ENCODE peak calls at places on chromosome X, in four cellular contexts. One of them, this sample, is unnamed.

GRCh38 chrX:40297949-40298539 is 200.3 kb upstream of the BCOR start:
- DNase-seq in GM12878: no peak
- DNase-seq in HepG2: no peak
- DNase-seq in K562: no peak
- DNase-seq in this sample: no peak

GRCh38 chrX:124239911-124240310 is 92.5 kb upstream of the TEX13D start:
- DNase-seq in GM12878: peak
- DNase-seq in K562: no peak
- DNase-seq in HepG2: no peak
- DNase-seq in this sample: no peak

GRCh38 chrX:42025861-42026260 is 102.5 kb upstream of the CASK start:
- DNase-seq in HepG2: no peak
- DNase-seq in K562: no peak
- DNase-seq in GM12878: no peak
- DNase-seq in this sample: no peak

GRCh38 chrX:102745513-102746133 is 25.1 kb downstream of the GPRASP3 start:
- DNase-seq in GM12878: no peak
- DNase-seq in K562: no peak
- DNase-seq in HepG2: no peak
- DNase-seq in this sample: peak

GRCh38 chrX:118212817-118213183 is 96.2 kb upstream of the KLHL13 start:
- DNase-seq in GM12878: peak
- DNase-seq in K562: no peak
- DNase-seq in HepG2: no peak
- DNase-seq in this sample: no peak

GRCh38 chrX:110795645-110796510 is at the start of gene CHRDL1:
- DNase-seq in K562: no peak
- DNase-seq in HepG2: no peak
- DNase-seq in GM12878: no peak
- DNase-seq in this sample: peak

GRCh38 chrX:43655151-43655676 is 885 bp upstream of the MAOA start:
- DNase-seq in GM12878: no peak
- DNase-seq in HepG2: no peak
- DNase-seq in K562: no peak
- DNase-seq in this sample: peak

GRCh38 chrX:16589211-16589610 is 60.7 kb upstream of the S100G start:
- DNase-seq in HepG2: no peak
- DNase-seq in GM12878: no peak
- DNase-seq in K562: no peak
- DNase-seq in this sample: no peak

GRCh38 chrX:40085086-40085551 is 12.6 kb downstream of the BCOR start:
- DNase-seq in K562: no peak
- DNase-seq in HepG2: no peak
- DNase-seq in GM12878: no peak
- DNase-seq in this sample: no peak

GRCh38 chrX:10288400-10288799 is 131.6 kb downstream of the CLCN4 start:
- DNase-seq in K562: no peak
- DNase-seq in HepG2: no peak
- DNase-seq in GM12878: no peak
- DNase-seq in this sample: no peak

GRCh38 chrX:118370921-118371624 is 25.2 kb downstream of the WDR44 start:
- DNase-seq in GM12878: no peak
- DNase-seq in K562: no peak
- DNase-seq in HepG2: peak
- DNase-seq in this sample: no peak

GRCh38 chrX:15469613-15470012 is 23.5 kb downstream of the PIR start:
- DNase-seq in GM12878: no peak
- DNase-seq in HepG2: no peak
- DNase-seq in K562: no peak
- DNase-seq in this sample: no peak

GRCh38 chrX:12843668-12844279 is 23.1 kb upstream of the TLR7 start:
- DNase-seq in HepG2: peak
- DNase-seq in K562: no peak
- DNase-seq in GM12878: peak
- DNase-seq in this sample: no peak

GRCh38 chrX:49838374-49838773 is 9.3 kb downstream of the PAGE4 start:
- DNase-seq in GM12878: no peak
- DNase-seq in K562: peak
- DNase-seq in HepG2: peak
- DNase-seq in this sample: peak

GRCh38 chrX:115689931-115690330 is 129.0 kb downstream of the PLS3 start:
- DNase-seq in HepG2: no peak
- DNase-seq in K562: no peak
- DNase-seq in GM12878: no peak
- DNase-seq in this sample: no peak

GRCh38 chrX:108199691-108200090 is 108.1 kb downstream of the ATG4A start:
- DNase-seq in K562: peak
- DNase-seq in GM12878: no peak
- DNase-seq in HepG2: peak
- DNase-seq in this sample: peak

GRCh38 chrX:151543706-151544105 is 19.8 kb upstream of the PASD1 start:
- DNase-seq in GM12878: no peak
- DNase-seq in K562: no peak
- DNase-seq in HepG2: peak
- DNase-seq in this sample: no peak

GRCh38 chrX:132956421-132957210 is 1.8 kb downstream of the HS6ST2 start:
- DNase-seq in HepG2: no peak
- DNase-seq in GM12878: no peak
- DNase-seq in K562: no peak
- DNase-seq in this sample: peak

GRCh38 chrX:41265615-41266014 is 68.3 kb upstream of the DDX3X start:
- DNase-seq in K562: no peak
- DNase-seq in GM12878: no peak
- DNase-seq in HepG2: no peak
- DNase-seq in this sample: no peak

GRCh38 chrX:151393514-151393913 is 3.5 kb upstream of the VMA21 start:
- DNase-seq in HepG2: no peak
- DNase-seq in K562: no peak
- DNase-seq in GM12878: no peak
- DNase-seq in this sample: no peak

GRCh38 chrX:5236749-5237148 is 991.9 kb downstream of the NLGN4X start:
- DNase-seq in K562: no peak
- DNase-seq in HepG2: no peak
- DNase-seq in GM12878: no peak
- DNase-seq in this sample: no peak

GRCh38 chrX:137052641-137053235 is 18.9 kb upstream of the GPR101 start:
- DNase-seq in GM12878: no peak
- DNase-seq in HepG2: no peak
- DNase-seq in K562: no peak
- DNase-seq in this sample: peak

GRCh38 chrX:51737062-51737461 is 6.2 kb upstream of the GSPT2 start:
- DNase-seq in GM12878: no peak
- DNase-seq in K562: no peak
- DNase-seq in HepG2: no peak
- DNase-seq in this sample: no peak

GRCh38 chrX:121987163-121987562 is 939.8 kb downstream of the GLUD2 start:
- DNase-seq in K562: no peak
- DNase-seq in GM12878: no peak
- DNase-seq in HepG2: no peak
- DNase-seq in this sample: peak

GRCh38 chrX:79270401-79270800 is 96.7 kb downstream of the ITM2A start:
- DNase-seq in K562: no peak
- DNase-seq in GM12878: peak
- DNase-seq in HepG2: no peak
- DNase-seq in this sample: no peak
- TF ChIP-seq FOXM1 in K562: no peak
- TF ChIP-seq FOXM1 in GM12878: peak
- TF ChIP-seq FOXM1 in HepG2: no peak
- TF ChIP-seq FOXM1 in this sample: no peak

GRCh38 chrX:9282325-9282724 is 182.5 kb upstream of the TBL1X start:
- DNase-seq in GM12878: no peak
- DNase-seq in HepG2: no peak
- DNase-seq in K562: no peak
- DNase-seq in this sample: no peak
- TF ChIP-seq SIN3A in GM12878: no peak
- TF ChIP-seq SIN3A in HepG2: no peak
- TF ChIP-seq SIN3A in K562: no peak
- TF ChIP-seq SIN3A in this sample: no peak

DNA sequence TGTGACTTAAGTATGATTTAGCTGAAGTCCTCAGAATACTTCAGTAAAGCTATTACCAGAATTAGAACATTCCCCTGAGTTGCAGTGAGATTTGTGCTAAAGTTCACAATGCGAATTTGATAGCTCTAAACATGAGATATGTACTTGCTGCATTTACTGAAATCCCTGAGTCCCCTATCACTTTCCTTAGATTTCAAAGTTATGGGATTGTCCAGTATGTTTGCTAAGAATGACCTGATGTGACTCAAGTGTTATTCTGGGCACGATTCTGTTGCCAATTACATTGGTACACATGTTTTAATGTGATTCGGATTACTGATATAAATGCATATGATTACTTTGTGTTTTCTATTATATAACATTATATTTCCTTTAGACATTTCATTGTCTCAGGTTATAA is 91.3 kb upstream of the AMOT start:
- DNase-seq in HepG2: no peak
- DNase-seq in GM12878: no peak
- DNase-seq in K562: no peak
- DNase-seq in this sample: no peak
- TF ChIP-seq FOXM1 in HepG2: no peak
- TF ChIP-seq FOXM1 in GM12878: no peak
- TF ChIP-seq FOXM1 in K562: no peak
- TF ChIP-seq FOXM1 in this sample: no peak

GRCh38 chrX:20211261-20211786 is 55.4 kb downstream of the RPS6KA3 start:
- DNase-seq in K562: no peak
- DNase-seq in HepG2: peak
- DNase-seq in GM12878: no peak
- DNase-seq in this sample: no peak
- TF ChIP-seq SIN3A in K562: no peak
- TF ChIP-seq SIN3A in HepG2: no peak
- TF ChIP-seq SIN3A in GM12878: no peak
- TF ChIP-seq SIN3A in this sample: no peak

GRCh38 chrX:129875669-129876068 is 30.3 kb upstream of the UTP14A start:
- DNase-seq in K562: no peak
- DNase-seq in HepG2: no peak
- DNase-seq in GM12878: no peak
- DNase-seq in this sample: no peak
- TF ChIP-seq FOXM1 in K562: no peak
- TF ChIP-seq FOXM1 in HepG2: no peak
- TF ChIP-seq FOXM1 in GM12878: no peak
- TF ChIP-seq FOXM1 in this sample: no peak

GRCh38 chrX:152638443-152638904 is 779 bp downstream of the GABRQ start:
- DNase-seq in HepG2: no peak
- DNase-seq in GM12878: no peak
- DNase-seq in K562: no peak
- DNase-seq in this sample: no peak

GRCh38 chrX:152637649-152638442 is at the start of gene GABRQ:
- DNase-seq in K562: peak
- DNase-seq in HepG2: no peak
- DNase-seq in GM12878: no peak
- DNase-seq in this sample: peak

GRCh38 chrX:152635941-152636340 is 1.8 kb upstream of the GABRQ start:
- DNase-seq in HepG2: peak
- DNase-seq in K562: peak
- DNase-seq in GM12878: no peak
- DNase-seq in this sample: peak

GRCh38 chrX:152632445-152633097 is 5.1 kb upstream of the GABRQ start:
- DNase-seq in HepG2: peak
- DNase-seq in GM12878: no peak
- DNase-seq in K562: peak
- DNase-seq in this sample: peak
- TF ChIP-seq SIN3A in HepG2: no peak
- TF ChIP-seq SIN3A in GM12878: no peak
- TF ChIP-seq SIN3A in K562: no peak
- TF ChIP-seq SIN3A in this sample: no peak

DNA sequence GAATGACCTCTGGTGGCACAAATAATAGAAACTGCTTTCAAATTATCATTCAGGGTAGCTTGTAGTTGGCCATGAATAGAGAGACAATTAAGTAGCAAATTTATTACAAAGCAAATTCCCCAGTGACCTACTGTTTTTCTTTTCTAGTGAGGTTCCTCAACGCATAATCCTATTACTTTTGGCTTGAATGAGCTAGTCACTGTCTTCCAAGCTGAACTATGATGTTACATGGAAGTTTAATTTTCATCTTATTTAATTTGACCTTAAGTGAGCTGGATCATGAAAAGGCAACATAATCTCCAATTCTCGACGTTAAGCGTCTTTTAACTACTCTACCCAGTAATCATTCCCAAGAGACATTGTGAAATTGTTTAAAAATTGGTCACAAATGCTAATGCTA is 347.4 kb upstream of the MAGEB2 start:
- DNase-seq in K562: no peak
- DNase-seq in HepG2: no peak
- DNase-seq in GM12878: no peak
- DNase-seq in this sample: no peak
- TF ChIP-seq FOXM1 in K562: no peak
- TF ChIP-seq FOXM1 in HepG2: no peak
- TF ChIP-seq FOXM1 in GM12878: no peak
- TF ChIP-seq FOXM1 in this sample: no peak

GRCh38 chrX:20529301-20529700 is 262.6 kb upstream of the RPS6KA3 start:
- DNase-seq in K562: no peak
- DNase-seq in GM12878: no peak
- DNase-seq in HepG2: no peak
- DNase-seq in this sample: no peak

GRCh38 chrX:20527041-20527440 is 260.3 kb upstream of the RPS6KA3 start:
- DNase-seq in GM12878: no peak
- DNase-seq in HepG2: peak
- DNase-seq in K562: no peak
- DNase-seq in this sample: no peak

GRCh38 chrX:20529711-20530110 is 263.0 kb upstream of the RPS6KA3 start:
- DNase-seq in HepG2: no peak
- DNase-seq in K562: no peak
- DNase-seq in GM12878: no peak
- DNase-seq in this sample: no peak

GRCh38 chrX:20530319-20530979 is 263.7 kb upstream of the RPS6KA3 start:
- DNase-seq in K562: peak
- DNase-seq in HepG2: peak
- DNase-seq in GM12878: peak
- DNase-seq in this sample: peak

DNA sequence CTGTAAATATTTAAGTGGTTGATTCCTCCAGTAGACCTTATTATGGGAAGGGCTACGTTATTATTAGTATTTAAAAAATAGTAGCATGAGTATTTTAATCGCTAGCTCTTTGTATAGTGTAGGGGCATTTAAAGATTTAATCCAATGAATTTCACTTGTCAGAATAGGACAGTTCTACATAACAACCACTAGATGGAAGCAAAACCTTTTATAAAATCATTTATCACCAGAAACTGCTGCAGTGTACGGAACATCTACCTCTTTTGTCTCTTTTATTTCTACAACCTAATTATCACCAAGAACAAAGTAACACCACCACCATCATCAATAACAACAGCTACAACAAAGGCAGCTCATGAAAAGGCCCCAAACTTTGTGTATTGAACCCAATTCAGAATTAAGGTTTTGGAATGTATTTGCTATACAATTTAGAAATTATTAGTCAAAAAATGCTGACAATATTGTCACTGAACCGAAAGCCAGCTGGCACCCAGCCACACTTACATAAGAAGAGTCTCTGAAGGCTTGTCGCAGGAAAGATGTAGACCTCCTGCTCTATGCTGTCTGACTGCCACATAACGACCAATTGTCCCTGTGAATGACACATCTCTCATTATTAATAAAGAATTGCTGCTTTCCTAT is 260.9 kb upstream of the RPS6KA3 start:
- DNase-seq in HepG2: peak
- DNase-seq in GM12878: no peak
- DNase-seq in K562: peak
- DNase-seq in this sample: peak
- TF ChIP-seq SIN3A in HepG2: no peak
- TF ChIP-seq SIN3A in GM12878: no peak
- TF ChIP-seq SIN3A in K562: no peak
- TF ChIP-seq SIN3A in this sample: no peak